ENCODE peak calls at places on chromosomes 7 and 10, in four cellular contexts. U is H1, Q is HepG2, T is GM12878. B is an unnamed sample. For H3K4me1, the result is how much of the 10 kb centered on the place peaks cover.

GRCh38 chr10:35565602-35566061 is 39.5 kb upstream of the GJD4 start:
- DNase-seq in U (no peak), Q (no peak), T (no peak), B (no peak)

GRCh38 chr10:73190188-73190587 is 22.3 kb downstream of the FAM149B1 start:
- DNase-seq in U (no peak), Q (no peak), T (no peak), B (no peak)

GRCh38 chr7:80231719-80232118 is 97.1 kb downstream of the GNAI1 start:
- DNase-seq in U (no peak), Q (no peak), T (no peak), B (no peak)

GRCh38 chr10:94137747-94138146 is 144.0 kb downstream of the PLCE1 start:
- DNase-seq in U (no peak), Q (no peak), T (no peak), B (no peak)

GRCh38 chr7:63072806-63073205 is 925.8 kb upstream of the ZNF722 start:
- DNase-seq in U (no peak), Q (no peak), T (no peak), B (no peak)

GRCh38 chr10:54496852-54497251 is 304.2 kb downstream of the PCDH15 start:
- DNase-seq in U (no peak), Q (no peak), T (no peak), B (no peak)

GRCh38 chr10:62239994-62240393 is 28.6 kb downstream of the RTKN2 start:
- DNase-seq in U (no peak), Q (no peak), T (no peak), B (no peak)

GRCh38 chr7:36315309-36315948 is 74.2 kb upstream of the ANLN start:
- DNase-seq in U (no peak), Q (no peak), T (no peak), B (no peak)

GRCh38 chr7:22700559-22701002 is 26.4 kb upstream of the IL6 start:
- DNase-seq in U (no peak), Q (no peak), T (no peak), B (no peak)

GRCh38 chr7:98879198-98879988 is 1.1 kb downstream of the TRRAP start:
- DNase-seq in U (no peak), Q (peak), T (peak), B (no peak)

GRCh38 chr7:87920578-87920977 is 13.5 kb upstream of the ADAM22 start:
- DNase-seq in U (no peak), Q (no peak), T (no peak), B (peak)

GRCh38 chr7:155987681-155988080 is 175.4 kb upstream of the SHH start:
- DNase-seq in U (no peak), Q (no peak), T (no peak), B (no peak)

GRCh38 chr7:139727151-139727705 is 50.6 kb downstream of the HIPK2 start:
- DNase-seq in U (no peak), Q (no peak), T (no peak), B (no peak)

GRCh38 chr7:134298902-134299683 is 17.6 kb downstream of the SLC35B4 start:
- DNase-seq in U (no peak), Q (no peak), T (no peak), B (peak)

GRCh38 chr7:90552521-90552920 is 43.6 kb upstream of the CDK14 start:
- DNase-seq in U (no peak), Q (no peak), T (no peak), B (no peak)

GRCh38 chr7:44959433-44959951 is 19.3 kb downstream of the MYO1G start:
- DNase-seq in U (no peak), Q (no peak), T (no peak), B (no peak)

GRCh38 chr10:42850931-42851330 is 68.3 kb downstream of the BMS1 start:
- DNase-seq in U (no peak), Q (no peak), T (no peak), B (no peak)

GRCh38 chr10:110918633-110919348 is at the start of gene BBIP1:
- DNase-seq in U (peak), Q (peak), T (peak), B (peak)

GRCh38 chr10:96740579-96741281 is 20.4 kb upstream of the PIK3AP1 start:
- DNase-seq in U (no peak), Q (no peak), T (no peak), B (no peak)

GRCh38 chr7:144812379-144813283 is 23.2 kb downstream of the TPK1 start:
- DNase-seq in U (no peak), Q (no peak), T (no peak), B (no peak)

GRCh38 chr10:80196270-80196949 is 8.9 kb downstream of the ANXA11 start:
- DNase-seq in U (no peak), Q (peak), T (peak), B (no peak)

GRCh38 chr7:10643545-10643944 is 330.1 kb upstream of the PHF14 start:
- DNase-seq in U (no peak), Q (no peak), T (no peak), B (no peak)

GRCh38 chr10:9833871-9834454 is 1183.7 kb upstream of the CELF2 start:
- DNase-seq in U (no peak), Q (no peak), T (no peak), B (no peak)

GRCh38 chr10:45657033-45657926 is 15.3 kb downstream of the ZFAND4 start:
- DNase-seq in U (no peak), Q (no peak), T (no peak), B (no peak)

GRCh38 chr7:128835790-128836641 is 5.8 kb downstream of the FLNC start:
- DNase-seq in U (no peak), Q (no peak), T (no peak), B (no peak)

GRCh38 chr10:118365702-118366101 is 23.6 kb upstream of the FAM204A start:
- DNase-seq in U (no peak), Q (no peak), T (no peak), B (no peak)

GRCh38 chr7:163298-163695 is 29.1 kb upstream of the FAM20C start:
- DNase-seq in U (no peak), Q (no peak), T (no peak), B (no peak)

GRCh38 chr10:17200885-17201164 is 647 bp downstream of the TRDMT1 start:
- DNase-seq in U (no peak), Q (no peak), T (no peak), B (no peak)

GRCh38 chr10:26858707-26859034 is 2.1 kb downstream of the ABI1 start:
- DNase-seq in U (no peak), Q (no peak), T (no peak), B (no peak)

GRCh38 chr10:132663666-132664365 is 122.1 kb downstream of the NKX6-2 start:
- DNase-seq in U (no peak), Q (no peak), T (no peak), B (no peak)

GRCh38 chr10:124293641-124294449 is 124.9 kb downstream of the OAT start:
- DNase-seq in U (no peak), Q (no peak), T (no peak), B (no peak)

GRCh38 chr10:84059526-84059925 is 79.8 kb upstream of the GHITM start:
- DNase-seq in U (no peak), Q (no peak), T (no peak), B (no peak)

GRCh38 chr7:87413951-87414381 is 61.5 kb downstream of the ABCB4 start:
- DNase-seq in U (no peak), Q (no peak), T (no peak), B (no peak)

GRCh38 chr10:34916368-34916767 is 101.3 kb upstream of the PARD3 start:
- DNase-seq in U (no peak), Q (no peak), T (no peak), B (no peak)

DNA sequence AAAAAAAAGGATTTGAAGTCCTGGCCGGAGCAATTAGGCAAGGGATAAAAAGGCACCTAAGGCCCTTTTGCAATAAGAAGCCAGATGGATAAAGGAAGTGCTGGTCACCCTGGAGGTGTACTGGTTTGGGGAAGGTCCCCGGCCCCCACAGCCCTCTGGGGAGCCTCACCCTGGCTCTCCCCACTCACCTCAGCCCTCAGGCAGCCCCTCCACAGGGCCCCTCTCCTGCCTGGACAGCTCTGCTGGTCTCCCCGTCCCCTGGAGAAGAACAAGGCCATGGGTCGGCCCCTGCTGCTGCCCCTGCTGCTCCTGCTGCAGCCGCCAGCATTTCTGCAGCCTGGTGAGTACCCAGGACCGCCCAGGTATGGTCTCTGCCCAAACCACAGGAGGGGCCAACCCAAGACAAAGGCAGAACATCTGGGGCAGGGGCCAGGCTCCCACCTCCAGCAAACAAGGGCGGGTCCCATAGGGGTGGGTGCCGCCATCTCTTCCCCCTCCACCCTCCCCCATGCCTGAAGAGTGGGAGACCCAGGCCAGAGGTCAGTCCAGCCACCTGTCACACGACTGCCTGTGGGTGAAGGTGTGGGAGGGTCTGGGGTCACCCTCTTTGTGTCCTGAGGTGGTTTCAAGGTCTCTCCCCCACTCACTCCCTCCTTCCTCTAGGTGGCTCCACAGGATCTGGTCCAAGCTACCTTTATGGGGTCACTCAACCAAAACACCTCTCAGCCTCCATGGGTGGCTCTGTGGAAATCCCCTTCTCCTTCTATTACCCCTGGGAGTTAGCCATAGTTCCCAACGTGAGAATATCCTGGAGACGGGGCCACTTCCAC is at the start of gene PILRB:
- DNase-seq in U (no peak), Q (no peak), T (no peak), B (no peak)
- H3K4me3 ChIP-seq in U (no peak), Q (no peak), T (no peak), B (no peak)

DNA sequence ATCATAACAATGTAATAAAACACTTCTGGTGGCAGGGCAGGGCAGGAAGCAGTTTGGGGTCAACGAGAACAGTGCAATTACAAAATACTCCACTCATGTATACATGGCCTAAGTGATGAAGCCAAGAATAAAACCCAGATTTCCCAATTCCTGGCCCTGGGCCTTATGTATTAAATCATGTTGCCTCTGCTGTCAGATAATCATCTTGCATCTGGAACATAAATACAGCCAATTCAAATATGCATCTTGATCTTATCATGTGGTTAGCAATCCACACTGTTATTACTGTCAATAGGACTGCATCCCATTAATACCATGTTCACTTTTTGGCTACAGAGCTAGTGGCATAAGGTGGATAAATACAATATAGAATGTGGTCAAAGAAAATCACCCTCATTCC is 186.5 kb upstream of the SLC25A13 start:
- DNase-seq in U (no peak), Q (no peak), T (no peak), B (no peak)
- TF ChIP-seq SUZ12 in U (no peak), Q (no peak), T (no peak), B (no peak)

GRCh38 chr10:127357265-127357664 is 160.9 kb upstream of the INSYN2A start:
- DNase-seq in U (no peak), Q (no peak), T (no peak), B (no peak)

GRCh38 chr10:127354255-127354654 is 157.9 kb upstream of the INSYN2A start:
- DNase-seq in U (no peak), Q (no peak), T (no peak), B (no peak)

GRCh38 chr10:127354992-127355391 is 158.6 kb upstream of the INSYN2A start:
- DNase-seq in U (no peak), Q (no peak), T (no peak), B (no peak)

GRCh38 chr10:127349737-127350136 is 153.3 kb upstream of the INSYN2A start:
- DNase-seq in U (no peak), Q (no peak), T (no peak), B (no peak)

DNA sequence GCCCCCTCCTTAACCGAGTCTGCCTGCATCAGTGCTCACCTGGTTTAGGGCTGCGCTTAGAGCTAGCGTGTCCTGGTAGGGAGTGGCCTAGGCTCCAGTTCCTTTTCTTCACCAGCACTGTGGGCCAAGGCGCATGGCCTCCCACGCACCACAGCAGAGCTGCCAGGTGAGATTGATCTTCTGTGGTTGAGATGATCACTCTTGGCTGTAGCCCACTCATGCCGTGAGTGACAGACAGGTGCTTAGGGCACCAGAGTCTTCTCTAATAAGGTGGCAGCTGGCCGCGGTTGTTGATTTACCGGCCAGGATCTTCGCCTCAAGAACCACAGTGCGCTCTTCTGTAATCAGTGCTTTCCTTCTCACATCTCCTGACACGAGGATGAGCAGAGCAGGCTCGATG is 157.2 kb upstream of the INSYN2A start:
- DNase-seq in U (no peak), Q (no peak), T (no peak), B (no peak)
- H3K4me1 ChIP-seq in U (under half), Q (under half), T (under half), B (under half)

GRCh38 chr10:116679351-116679750 is 58.6 kb downstream of the PNLIPRP2 start:
- DNase-seq in U (no peak), Q (no peak), T (no peak), B (no peak)
- H3K4me3 ChIP-seq in U (no peak), Q (no peak), T (no peak), B (no peak)

DNA sequence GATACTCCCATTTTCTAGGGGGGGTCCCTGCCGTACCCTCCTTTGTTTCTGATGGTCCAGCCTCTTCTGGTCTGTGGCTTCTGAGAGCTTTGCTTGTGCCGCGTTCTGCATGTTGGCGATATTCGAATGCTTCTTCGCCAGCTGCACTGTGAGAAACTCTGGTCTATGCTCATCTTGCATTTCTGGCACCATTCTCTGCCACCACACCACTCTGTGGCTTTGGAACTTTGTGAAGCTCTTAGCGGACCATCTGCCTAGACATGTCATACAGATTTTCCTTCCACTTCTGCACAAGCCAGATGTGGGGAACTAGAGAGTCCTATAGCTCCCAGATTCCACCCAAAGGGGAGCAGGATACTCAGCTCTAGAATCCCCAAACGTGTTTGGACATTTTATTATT is 197.3 kb downstream of the REEP3 start:
- DNase-seq in U (no peak), Q (no peak), T (no peak), B (no peak)
- TF ChIP-seq SUZ12 in U (no peak), Q (no peak), T (no peak), B (no peak)